ENCODE peak calls at places on chromosomes 11 and 22, in seven cellular contexts. One of them, this sample, is unnamed. For H3K9me3, the result is how much of the 10 kb centered on the place peaks cover.

GRCh38 chr22:20951151-20951931 is 15.7 kb upstream of the AIFM3 start:
- DNase-seq in upper lobe of right lung: no peak
- DNase-seq in effector memory CD4-positive, alpha-beta T cell: no peak
- DNase-seq in A549: no peak
- DNase-seq in HCT116: no peak
- DNase-seq in lung: no peak
- DNase-seq in PC-3: no peak
- DNase-seq in this sample: no peak

GRCh38 chr11:59754494-59754858 is 700 bp upstream of the STX3 start:
- DNase-seq in upper lobe of right lung: no peak
- DNase-seq in effector memory CD4-positive, alpha-beta T cell: no peak
- DNase-seq in A549: no peak
- DNase-seq in HCT116: no peak
- DNase-seq in lung: no peak
- DNase-seq in PC-3: no peak
- DNase-seq in this sample: no peak

GRCh38 chr22:29083576-29084566 is 11.0 kb downstream of the KREMEN1 start:
- DNase-seq in upper lobe of right lung: no peak
- DNase-seq in effector memory CD4-positive, alpha-beta T cell: no peak
- DNase-seq in A549: no peak
- DNase-seq in HCT116: no peak
- DNase-seq in lung: no peak
- DNase-seq in PC-3: peak
- DNase-seq in this sample: no peak

GRCh38 chr11:13939952-13940610 is 22.4 kb upstream of the SPON1 start:
- DNase-seq in upper lobe of right lung: no peak
- DNase-seq in effector memory CD4-positive, alpha-beta T cell: no peak
- DNase-seq in A549: peak
- DNase-seq in HCT116: peak
- DNase-seq in lung: no peak
- DNase-seq in PC-3: peak
- DNase-seq in this sample: no peak

GRCh38 chr11:116257092-116257491 is 515.7 kb downstream of the BUD13 start:
- DNase-seq in upper lobe of right lung: no peak
- DNase-seq in effector memory CD4-positive, alpha-beta T cell: no peak
- DNase-seq in A549: no peak
- DNase-seq in HCT116: peak
- DNase-seq in lung: no peak
- DNase-seq in PC-3: no peak
- DNase-seq in this sample: no peak

GRCh38 chr11:1260023-1260501 is 37.2 kb downstream of the MUC5B start:
- DNase-seq in upper lobe of right lung: no peak
- DNase-seq in effector memory CD4-positive, alpha-beta T cell: peak
- DNase-seq in A549: peak
- DNase-seq in HCT116: peak
- DNase-seq in lung: no peak
- DNase-seq in PC-3: peak
- DNase-seq in this sample: peak

GRCh38 chr11:131737357-131737756 is 366.9 kb downstream of the NTM start:
- DNase-seq in upper lobe of right lung: no peak
- DNase-seq in effector memory CD4-positive, alpha-beta T cell: no peak
- DNase-seq in A549: no peak
- DNase-seq in HCT116: no peak
- DNase-seq in lung: no peak
- DNase-seq in PC-3: no peak
- DNase-seq in this sample: no peak

GRCh38 chr22:28034760-28035401 is 115.8 kb upstream of the PITPNB start:
- DNase-seq in upper lobe of right lung: peak
- DNase-seq in effector memory CD4-positive, alpha-beta T cell: no peak
- DNase-seq in A549: no peak
- DNase-seq in HCT116: no peak
- DNase-seq in lung: peak
- DNase-seq in PC-3: peak
- DNase-seq in this sample: peak

GRCh38 chr11:132430352-132431091 is 1060.1 kb downstream of the NTM start:
- DNase-seq in upper lobe of right lung: no peak
- DNase-seq in effector memory CD4-positive, alpha-beta T cell: no peak
- DNase-seq in A549: no peak
- DNase-seq in HCT116: no peak
- DNase-seq in lung: no peak
- DNase-seq in PC-3: no peak
- DNase-seq in this sample: no peak

GRCh38 chr11:85718991-85719807 is 33.2 kb upstream of the CCDC89 start:
- DNase-seq in upper lobe of right lung: no peak
- DNase-seq in effector memory CD4-positive, alpha-beta T cell: no peak
- DNase-seq in A549: peak
- DNase-seq in HCT116: peak
- DNase-seq in lung: peak
- DNase-seq in PC-3: peak
- DNase-seq in this sample: peak

GRCh38 chr11:67492801-67493547 is 10.1 kb downstream of the AIP start:
- DNase-seq in upper lobe of right lung: no peak
- DNase-seq in effector memory CD4-positive, alpha-beta T cell: no peak
- DNase-seq in A549: no peak
- DNase-seq in HCT116: no peak
- DNase-seq in lung: no peak
- DNase-seq in PC-3: no peak
- DNase-seq in this sample: peak

GRCh38 chr11:124069429-124070401 is 28.6 kb upstream of the OR10G7 start:
- DNase-seq in upper lobe of right lung: peak
- DNase-seq in effector memory CD4-positive, alpha-beta T cell: no peak
- DNase-seq in A549: no peak
- DNase-seq in HCT116: peak
- DNase-seq in lung: peak
- DNase-seq in PC-3: peak
- DNase-seq in this sample: peak
- H3K9me3 ChIP-seq in upper lobe of right lung: under half
- H3K9me3 ChIP-seq in effector memory CD4-positive, alpha-beta T cell: under half
- H3K9me3 ChIP-seq in A549: under half
- H3K9me3 ChIP-seq in HCT116: under half
- H3K9me3 ChIP-seq in lung: under half
- H3K9me3 ChIP-seq in PC-3: under half
- H3K9me3 ChIP-seq in this sample: under half

DNA sequence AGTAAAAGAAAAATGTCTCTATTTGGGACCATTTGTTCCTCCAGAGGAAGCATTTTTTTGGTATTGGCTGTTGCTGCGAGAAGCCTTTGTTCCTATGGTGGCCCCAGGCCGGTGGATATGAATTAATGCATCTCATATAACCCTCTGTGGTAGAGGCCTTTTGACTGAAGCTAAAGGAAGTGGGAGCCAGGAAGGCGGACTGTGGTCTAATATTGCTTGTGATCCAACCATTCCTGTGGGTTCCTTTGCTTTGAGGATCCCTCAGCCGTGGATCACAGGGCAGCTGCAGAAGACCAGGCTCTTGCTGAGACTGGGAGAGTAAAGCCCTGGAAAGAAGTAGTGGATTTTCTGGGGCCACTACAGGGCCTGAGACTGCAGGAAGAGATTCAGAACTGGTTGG is 68.3 kb upstream of the NAV2 start:
- DNase-seq in upper lobe of right lung: no peak
- DNase-seq in effector memory CD4-positive, alpha-beta T cell: no peak
- DNase-seq in A549: no peak
- DNase-seq in HCT116: no peak
- DNase-seq in lung: no peak
- DNase-seq in PC-3: no peak
- DNase-seq in this sample: no peak
- H3K9me3 ChIP-seq in upper lobe of right lung: under half
- H3K9me3 ChIP-seq in effector memory CD4-positive, alpha-beta T cell: under half
- H3K9me3 ChIP-seq in A549: under half
- H3K9me3 ChIP-seq in HCT116: under half
- H3K9me3 ChIP-seq in lung: under half
- H3K9me3 ChIP-seq in PC-3: under half
- H3K9me3 ChIP-seq in this sample: under half

GRCh38 chr11:50044647-50045046 is 12.0 kb downstream of the OR4C45 start:
- DNase-seq in upper lobe of right lung: no peak
- DNase-seq in effector memory CD4-positive, alpha-beta T cell: no peak
- DNase-seq in A549: no peak
- DNase-seq in HCT116: no peak
- DNase-seq in lung: no peak
- DNase-seq in PC-3: no peak
- DNase-seq in this sample: no peak
- H3K9me3 ChIP-seq in upper lobe of right lung: under half
- H3K9me3 ChIP-seq in effector memory CD4-positive, alpha-beta T cell: under half
- H3K9me3 ChIP-seq in A549: under half
- H3K9me3 ChIP-seq in HCT116: under half
- H3K9me3 ChIP-seq in lung: under half
- H3K9me3 ChIP-seq in PC-3: under half
- H3K9me3 ChIP-seq in this sample: under half

DNA sequence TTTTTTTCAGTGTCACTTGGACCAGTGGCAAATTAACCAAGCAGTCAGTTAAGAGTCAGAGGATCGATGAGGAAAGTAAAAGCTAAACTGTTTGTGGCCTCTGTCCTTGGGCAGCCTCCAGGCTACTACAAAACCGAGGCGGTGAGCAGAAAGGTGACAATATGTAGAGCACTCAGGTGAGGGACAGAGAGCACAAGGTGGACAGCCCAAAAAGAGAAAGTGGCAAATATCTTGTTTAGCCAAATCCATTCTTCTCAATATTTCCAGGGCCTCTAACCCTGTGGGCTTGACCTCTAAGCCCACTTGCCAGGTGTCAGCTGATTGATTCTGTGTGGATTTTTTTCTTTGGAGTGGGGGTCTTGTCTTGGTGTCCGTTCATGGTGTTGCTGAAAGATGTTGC is 4202.2 kb upstream of the OR11H1 start:
- DNase-seq in upper lobe of right lung: no peak
- DNase-seq in effector memory CD4-positive, alpha-beta T cell: no peak
- DNase-seq in A549: no peak
- DNase-seq in HCT116: no peak
- DNase-seq in lung: no peak
- DNase-seq in PC-3: no peak
- DNase-seq in this sample: no peak
- H3K9me3 ChIP-seq in upper lobe of right lung: under half
- H3K9me3 ChIP-seq in effector memory CD4-positive, alpha-beta T cell: under half
- H3K9me3 ChIP-seq in A549: under half
- H3K9me3 ChIP-seq in HCT116: under half
- H3K9me3 ChIP-seq in lung: under half
- H3K9me3 ChIP-seq in PC-3: under half
- H3K9me3 ChIP-seq in this sample: under half

GRCh38 chr11:48242501-48242900 is 2.4 kb upstream of the OR4X2 start:
- DNase-seq in upper lobe of right lung: no peak
- DNase-seq in effector memory CD4-positive, alpha-beta T cell: no peak
- DNase-seq in A549: no peak
- DNase-seq in HCT116: no peak
- DNase-seq in lung: no peak
- DNase-seq in PC-3: no peak
- DNase-seq in this sample: no peak
- H3K9me3 ChIP-seq in upper lobe of right lung: under half
- H3K9me3 ChIP-seq in effector memory CD4-positive, alpha-beta T cell: under half
- H3K9me3 ChIP-seq in A549: under half
- H3K9me3 ChIP-seq in HCT116: under half
- H3K9me3 ChIP-seq in lung: under half
- H3K9me3 ChIP-seq in PC-3: under half
- H3K9me3 ChIP-seq in this sample: under half

GRCh38 chr11:43737194-43737575 is 56.6 kb downstream of the HSD17B12 start:
- DNase-seq in upper lobe of right lung: no peak
- DNase-seq in effector memory CD4-positive, alpha-beta T cell: no peak
- DNase-seq in A549: no peak
- DNase-seq in HCT116: no peak
- DNase-seq in lung: no peak
- DNase-seq in PC-3: no peak
- DNase-seq in this sample: no peak
- H3K9me3 ChIP-seq in upper lobe of right lung: under half
- H3K9me3 ChIP-seq in effector memory CD4-positive, alpha-beta T cell: under half
- H3K9me3 ChIP-seq in A549: under half
- H3K9me3 ChIP-seq in HCT116: under half
- H3K9me3 ChIP-seq in lung: under half
- H3K9me3 ChIP-seq in PC-3: under half
- H3K9me3 ChIP-seq in this sample: under half

GRCh38 chr22:47965896-47966295 is 1203.4 kb downstream of the TBC1D22A start:
- DNase-seq in upper lobe of right lung: no peak
- DNase-seq in effector memory CD4-positive, alpha-beta T cell: no peak
- DNase-seq in A549: no peak
- DNase-seq in HCT116: no peak
- DNase-seq in lung: no peak
- DNase-seq in PC-3: no peak
- DNase-seq in this sample: no peak
- H3K9me3 ChIP-seq in upper lobe of right lung: under half
- H3K9me3 ChIP-seq in effector memory CD4-positive, alpha-beta T cell: under half
- H3K9me3 ChIP-seq in A549: under half
- H3K9me3 ChIP-seq in HCT116: under half
- H3K9me3 ChIP-seq in lung: under half
- H3K9me3 ChIP-seq in PC-3: under half
- H3K9me3 ChIP-seq in this sample: under half

DNA sequence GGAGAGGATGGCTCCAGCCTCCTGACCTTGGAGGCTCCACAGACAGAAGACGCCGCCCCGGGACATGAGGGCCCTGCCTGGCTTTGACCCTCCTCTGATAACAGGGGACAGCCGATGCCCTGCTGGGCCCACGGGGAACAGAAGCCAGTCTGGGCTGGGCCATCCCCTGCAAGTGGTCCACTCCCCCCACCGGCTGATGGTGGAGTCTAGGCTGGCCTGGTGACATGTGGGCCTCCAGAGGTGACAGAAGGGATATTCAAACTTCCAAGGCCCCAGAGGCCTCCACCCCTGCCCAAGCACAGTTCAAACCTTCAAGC is 930.1 kb downstream of the BRD1 start:
- DNase-seq in upper lobe of right lung: peak
- DNase-seq in effector memory CD4-positive, alpha-beta T cell: no peak
- DNase-seq in A549: no peak
- DNase-seq in HCT116: no peak
- DNase-seq in lung: no peak
- DNase-seq in PC-3: no peak
- DNase-seq in this sample: no peak
- H3K9me3 ChIP-seq in upper lobe of right lung: under half
- H3K9me3 ChIP-seq in effector memory CD4-positive, alpha-beta T cell: under half
- H3K9me3 ChIP-seq in A549: under half
- H3K9me3 ChIP-seq in HCT116: under half
- H3K9me3 ChIP-seq in lung: under half
- H3K9me3 ChIP-seq in PC-3: under half
- H3K9me3 ChIP-seq in this sample: under half

GRCh38 chr11:15968461-15969130 is 387.8 kb downstream of the SOX6 start:
- DNase-seq in upper lobe of right lung: no peak
- DNase-seq in effector memory CD4-positive, alpha-beta T cell: no peak
- DNase-seq in A549: no peak
- DNase-seq in HCT116: no peak
- DNase-seq in lung: no peak
- DNase-seq in PC-3: no peak
- DNase-seq in this sample: no peak
- H3K9me3 ChIP-seq in upper lobe of right lung: under half
- H3K9me3 ChIP-seq in effector memory CD4-positive, alpha-beta T cell: under half
- H3K9me3 ChIP-seq in A549: under half
- H3K9me3 ChIP-seq in HCT116: under half
- H3K9me3 ChIP-seq in lung: under half
- H3K9me3 ChIP-seq in PC-3: under half
- H3K9me3 ChIP-seq in this sample: under half

GRCh38 chr11:2562897-2563215 is 118.0 kb downstream of the KCNQ1 start:
- DNase-seq in upper lobe of right lung: no peak
- DNase-seq in effector memory CD4-positive, alpha-beta T cell: no peak
- DNase-seq in A549: no peak
- DNase-seq in HCT116: no peak
- DNase-seq in lung: no peak
- DNase-seq in PC-3: no peak
- DNase-seq in this sample: no peak
- H3K9me3 ChIP-seq in upper lobe of right lung: under half
- H3K9me3 ChIP-seq in effector memory CD4-positive, alpha-beta T cell: under half
- H3K9me3 ChIP-seq in A549: under half
- H3K9me3 ChIP-seq in HCT116: under half
- H3K9me3 ChIP-seq in lung: under half
- H3K9me3 ChIP-seq in PC-3: under half
- H3K9me3 ChIP-seq in this sample: under half

This sample was measured in kidney.